ENCODE peak calls at places on chromosomes 2 and 18, in five cellular contexts. L is skeletal muscle cell; F is body of pancreas; K is stimulated activated CD8-positive, alpha-beta memory T cell treated with anti-CD3 and anti-CD28 coated beads, Interleukin-15, amount 100 ng/mL, for 48 hours; A is NB4. V is an unnamed sample.

GRCh38 chr2:197293252-197294007 is 17.1 kb downstream of the ANKRD44 start:
- DNase-seq in L (no peak), F (no peak), K (no peak), A (peak), V (no peak)

GRCh38 chr2:69493268-69493667 is 56.0 kb upstream of the NFU1 start:
- DNase-seq in L (no peak), K (no peak), A (no peak), F (peak), V (no peak)

GRCh38 chr18:25228410-25228809 is 123.6 kb downstream of the ZNF521 start:
- DNase-seq in A (no peak), K (no peak), F (no peak), L (no peak), V (no peak)

GRCh38 chr2:122203523-122203922 is 448.1 kb downstream of the TSN start:
- DNase-seq in K (no peak), L (peak), F (no peak), A (no peak), V (no peak)

GRCh38 chr2:105244443-105244842 is 2.9 kb downstream of the GPR45 start:
- DNase-seq in L (no peak), A (peak), F (no peak), K (no peak), V (no peak)

GRCh38 chr2:203650860-203651613 is 55.4 kb upstream of the CD28 start:
- DNase-seq in A (peak), F (peak), K (no peak), L (no peak), V (peak)

GRCh38 chr2:151560289-151560688 is 150.6 kb downstream of the RIF1 start:
- DNase-seq in K (no peak), A (no peak), L (peak), F (peak), V (no peak)

GRCh38 chr2:226002438-226002837 is 602.9 kb downstream of the NYAP2 start:
- DNase-seq in A (peak), K (no peak), L (peak), F (peak), V (no peak)

GRCh38 chr2:173122936-173123335 is 47.3 kb downstream of the MAP3K20 start:
- DNase-seq in K (no peak), A (no peak), L (no peak), F (no peak), V (no peak)